ENCODE peak calls at places on chromosomes 13 and 19, in four cellular contexts. R, K, V and Y are unnamed samples.

GRCh38 chr13:50589139-50589538 is 254.4 kb downstream of the DLEU7 start:
- DNase-seq in R (no peak), K (no peak), V (peak; percentile 97), Y (no peak)

GRCh38 chr19:17235618-17236413 is 9.8 kb downstream of the OCEL1 start:
- DNase-seq in R (peak; percentile 87), K (peak; percentile 72), V (no peak), Y (peak; percentile 94)

GRCh38 chr19:32570081-32570785 is 10.8 kb upstream of the PDCD5 start:
- DNase-seq in R (no peak), K (no peak), V (peak; percentile 18), Y (peak; percentile 71)

GRCh38 chr13:60655268-60655667 is 258.2 kb downstream of the TDRD3 start:
- DNase-seq in R (no peak), K (no peak), V (no peak), Y (no peak)

GRCh38 chr19:18107235-18108083 is 9.9 kb downstream of the MAST3 start:
- DNase-seq in R (no peak), K (peak; percentile 94), V (no peak), Y (peak; percentile 11)

GRCh38 chr19:49042177-49042576 is 1.5 kb upstream of the CGB5 start:
- DNase-seq in R (no peak), K (no peak), V (no peak), Y (no peak)

GRCh38 chr19:39996218-39996810 is 546 bp upstream of the ZNF546 start:
- DNase-seq in R (no peak), K (no peak), V (no peak), Y (no peak)

GRCh38 chr13:80562423-80562822 is 221.5 kb upstream of the SPRY2 start:
- DNase-seq in R (no peak), K (no peak), V (no peak), Y (no peak)

GRCh38 chr19:944171-944567 is 18.3 kb downstream of the ARID3A start:
- DNase-seq in R (no peak), K (no peak), V (no peak), Y (no peak)

GRCh38 chr13:114107686-114108081 is 24.7 kb downstream of the RASA3 start:
- DNase-seq in R (peak; percentile 65), K (no peak), V (peak; percentile 75), Y (no peak)

GRCh38 chr13:106561551-106562170 is 6.3 kb downstream of the ARGLU1 start:
- DNase-seq in R (no peak), K (no peak), V (no peak), Y (no peak)

GRCh38 chr13:98445340-98446233 is 131.3 kb downstream of the STK24 start:
- DNase-seq in R (peak; percentile 83), K (peak; percentile 46), V (no peak), Y (peak; percentile 96)

GRCh38 chr19:2239771-2240770 is 3.4 kb downstream of the SF3A2 start:
- DNase-seq in R (no peak), K (no peak), V (no peak), Y (no peak)

GRCh38 chr19:35184884-35185283 is 30.3 kb downstream of the FXYD5 start:
- DNase-seq in R (no peak), K (no peak), V (no peak), Y (no peak)

GRCh38 chr19:4908781-4909171 is 525 bp upstream of the UHRF1 start:
- DNase-seq in R (no peak), K (no peak), V (no peak), Y (peak; percentile 68)

GRCh38 chr19:36257512-36257876 is 42.6 kb downstream of the ZNF146 start:
- DNase-seq in R (no peak), K (no peak), V (no peak), Y (no peak)

GRCh38 chr19:41548954-41549688 is 26.8 kb upstream of the CEACAM21 start:
- DNase-seq in R (no peak), K (peak; percentile 69), V (no peak), Y (no peak)

GRCh38 chr13:50594276-50594970 is 249.1 kb downstream of the DLEU7 start:
- DNase-seq in R (no peak), K (no peak), V (no peak), Y (peak; percentile 69)

GRCh38 chr13:73466561-73466960 is 407.8 kb downstream of the KLF5 start:
- DNase-seq in R (no peak), K (no peak), V (no peak), Y (no peak)

GRCh38 chr13:30111810-30112209 is 195.5 kb downstream of the KATNAL1 start:
- DNase-seq in R (no peak), K (no peak), V (no peak), Y (peak; percentile 71)

GRCh38 chr13:20672772-20673171 is 30.7 kb upstream of the IL17D start:
- DNase-seq in R (no peak), K (no peak), V (peak; percentile 40), Y (no peak)

GRCh38 chr19:10961073-10961762 is 388 bp downstream of the SMARCA4 start:
- DNase-seq in R (peak; percentile 72), K (peak; percentile 61), V (no peak), Y (peak; percentile 95)

GRCh38 chr19:23996549-23996948 is 81.9 kb downstream of the ZNF726 start:
- DNase-seq in R (no peak), K (peak; percentile 7), V (no peak), Y (peak; percentile 64)

GRCh38 chr19:4365341-4365740 is 22.0 kb downstream of the MPND start:
- DNase-seq in R (no peak), K (no peak), V (no peak), Y (peak; percentile 66)

GRCh38 chr13:40139896-40140520 is 484.5 kb downstream of the COG6 start:
- DNase-seq in R (no peak), K (no peak), V (no peak), Y (no peak)

GRCh38 chr19:14770136-14770535 is 8.2 kb downstream of the ADGRE2 start:
- DNase-seq in R (no peak), K (no peak), V (no peak), Y (no peak)

GRCh38 chr13:114275309-114275708 is 6.1 kb upstream of the UPF3A start:
- DNase-seq in R (no peak), K (no peak), V (no peak), Y (no peak)

GRCh38 chr19:38412961-38413360 is 10.1 kb downstream of the FAM98C start:
- DNase-seq in R (no peak), K (no peak), V (no peak), Y (no peak)

GRCh38 chr19:38669532-38669931 is 22.1 kb downstream of the ACTN4 start:
- DNase-seq in R (no peak), K (no peak), V (no peak), Y (no peak)

GRCh38 chr19:1847684-1848398 is 442 bp downstream of the REXO1 start:
- DNase-seq in R (peak; percentile 79), K (peak; percentile 46), V (no peak), Y (peak; percentile 88)

GRCh38 chr19:18543814-18544475 is 572 bp upstream of the FKBP8 start:
- DNase-seq in R (peak; percentile 72), K (peak; percentile 86), V (no peak), Y (peak; percentile 81)

GRCh38 chr13:36341718-36342117 is 4.5 kb downstream of the SPART start:
- DNase-seq in R (no peak), K (no peak), V (no peak), Y (no peak)

GRCh38 chr19:38049105-38049649 is 142.2 kb downstream of the SIPA1L3 start:
- DNase-seq in R (no peak), K (peak; percentile 18), V (no peak), Y (no peak)

GRCh38 chr13:111484129-111484925 is 163.9 kb downstream of the TEX29 start:
- DNase-seq in R (peak; percentile 43), K (no peak), V (no peak), Y (no peak)

GRCh38 chr19:51552996-51553725 is 17.9 kb upstream of the ZNF175 start:
- DNase-seq in R (peak; percentile 82), K (peak; percentile 43), V (no peak), Y (peak; percentile 66)

GRCh38 chr13:45120967-45121366 is 657 bp downstream of the GTF2F2 start:
- DNase-seq in R (no peak), K (no peak), V (no peak), Y (no peak)

GRCh38 chr13:94009696-94010095 is 469.8 kb downstream of the DCT start:
- DNase-seq in R (no peak), K (no peak), V (peak; percentile 18), Y (no peak)

GRCh38 chr13:50209646-50210045 is 194.4 kb downstream of the KCNRG start:
- DNase-seq in R (no peak), K (no peak), V (no peak), Y (no peak)

GRCh38 chr13:42696191-42696590 is 85.2 kb upstream of the FAM216B start:
- DNase-seq in R (no peak), K (no peak), V (peak; percentile 42), Y (no peak)

GRCh38 chr19:12526542-12526941 is 24.7 kb downstream of the ZNF564 start:
- DNase-seq in R (no peak), K (no peak), V (no peak), Y (no peak)
- H3K4me3 ChIP-seq in R (no peak overlapping the region), K (no peak overlapping the region), V (no peak overlapping the region), Y (no peak overlapping the region)

GRCh38 chr19:45492137-45492626 is 4.7 kb downstream of the RTN2 start:
- DNase-seq in R (no peak), K (no peak), V (no peak), Y (no peak)
- H3K4me3 ChIP-seq in R (peak overlapping the region; percentile 60), K (no peak overlapping the region), V (peak overlapping the region; percentile 63), Y (peak overlapping the region; percentile 16)

GRCh38 chr19:29497241-29497640 is 28.6 kb upstream of the VSTM2B start:
- DNase-seq in R (peak; percentile 30), K (no peak), V (no peak), Y (no peak)

GRCh38 chr19:29499921-29500590 is 25.7 kb upstream of the VSTM2B start:
- DNase-seq in R (peak; percentile 22), K (no peak), V (no peak), Y (no peak)

GRCh38 chr19:29501816-29502580 is 23.8 kb upstream of the VSTM2B start:
- DNase-seq in R (peak; percentile 43), K (no peak), V (no peak), Y (peak; percentile 38)

GRCh38 chr19:29497686-29498436 is 27.9 kb upstream of the VSTM2B start:
- DNase-seq in R (peak; percentile 46), K (no peak), V (no peak), Y (peak; percentile 34)

GRCh38 chr19:29499261-29499920 is 26.4 kb upstream of the VSTM2B start:
- DNase-seq in R (peak; percentile 46), K (no peak), V (no peak), Y (peak; percentile 39)
- H3K4me3 ChIP-seq in R (no peak overlapping the region), K (no peak overlapping the region), V (no peak overlapping the region), Y (no peak overlapping the region)

DNA sequence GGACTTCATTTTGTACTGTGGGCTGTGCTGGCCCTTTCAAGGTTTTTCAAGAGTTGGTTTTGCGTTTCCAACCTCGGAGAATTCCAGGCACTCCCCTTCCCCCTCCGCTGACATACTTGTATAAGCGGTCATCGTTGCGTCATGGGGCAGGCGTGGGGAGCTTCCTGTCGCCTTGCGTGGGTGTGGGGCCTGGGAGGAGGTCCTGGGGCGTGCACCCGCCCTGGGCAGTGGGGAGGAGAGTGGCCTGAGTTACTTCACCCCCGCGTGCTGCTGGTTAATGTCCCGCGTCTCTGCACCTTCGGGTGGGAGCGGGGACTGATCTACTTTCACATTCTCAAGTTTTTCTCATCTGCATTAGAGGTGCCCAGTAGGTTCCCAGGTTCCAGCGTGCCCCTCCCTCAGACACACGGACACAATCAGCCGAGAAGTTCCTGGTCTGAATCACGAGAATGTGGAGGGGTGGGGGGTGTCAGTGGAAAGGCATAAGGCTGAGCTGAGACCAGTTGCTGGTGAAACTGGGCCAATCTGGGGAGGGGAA is 4.1 kb downstream of the IER2 start:
- DNase-seq in R (peak; percentile 98), K (peak; percentile 65), V (peak; percentile 85), Y (peak; percentile 55)
- H3K4me3 ChIP-seq in R (peak overlapping the region; percentile 96), K (peak overlapping the region; percentile 68), V (peak overlapping the region; percentile 81), Y (peak overlapping the region; percentile 99)